ENCODE peak calls at places on chromosomes 5 and 9, in eight cellular contexts. One of them, this sample, is unnamed.

GRCh38 chr5:66958984-66959641 is 237.5 kb downstream of the CD180 start:
- DNase-seq in WERI-Rb-1: no peak
- DNase-seq in A549: no peak
- DNase-seq in GM13976: no peak
- DNase-seq in H9: peak
- DNase-seq in AG10803: peak
- DNase-seq in lower leg skin: no peak
- DNase-seq in stomach: no peak
- DNase-seq in this sample: peak

GRCh38 chr5:89351232-89351631 is 468.2 kb upstream of the MEF2C start:
- DNase-seq in WERI-Rb-1: no peak
- DNase-seq in A549: no peak
- DNase-seq in GM13976: no peak
- DNase-seq in H9: no peak
- DNase-seq in AG10803: peak
- DNase-seq in lower leg skin: no peak
- DNase-seq in stomach: no peak
- DNase-seq in this sample: no peak

GRCh38 chr9:105299190-105299854 is 54.9 kb downstream of the SLC44A1 start:
- DNase-seq in WERI-Rb-1: no peak
- DNase-seq in A549: peak
- DNase-seq in GM13976: no peak
- DNase-seq in H9: no peak
- DNase-seq in AG10803: peak
- DNase-seq in lower leg skin: peak
- DNase-seq in stomach: peak
- DNase-seq in this sample: no peak

GRCh38 chr5:6328173-6328572 is 50.2 kb downstream of the MED10 start:
- DNase-seq in WERI-Rb-1: no peak
- DNase-seq in A549: no peak
- DNase-seq in GM13976: no peak
- DNase-seq in H9: peak
- DNase-seq in AG10803: peak
- DNase-seq in lower leg skin: no peak
- DNase-seq in stomach: no peak
- DNase-seq in this sample: no peak

GRCh38 chr5:142080248-142080647 is 28.3 kb upstream of the NDFIP1 start:
- DNase-seq in WERI-Rb-1: no peak
- DNase-seq in A549: no peak
- DNase-seq in GM13976: no peak
- DNase-seq in H9: no peak
- DNase-seq in AG10803: no peak
- DNase-seq in lower leg skin: no peak
- DNase-seq in stomach: no peak
- DNase-seq in this sample: no peak

GRCh38 chr9:94148419-94148818 is 64.2 kb downstream of the PTPDC1 start:
- DNase-seq in WERI-Rb-1: no peak
- DNase-seq in A549: no peak
- DNase-seq in GM13976: no peak
- DNase-seq in H9: no peak
- DNase-seq in AG10803: no peak
- DNase-seq in lower leg skin: no peak
- DNase-seq in stomach: no peak
- DNase-seq in this sample: no peak

GRCh38 chr9:114719290-114719689 is 37.3 kb upstream of the TEX48 start:
- DNase-seq in WERI-Rb-1: no peak
- DNase-seq in A549: no peak
- DNase-seq in GM13976: no peak
- DNase-seq in H9: no peak
- DNase-seq in AG10803: no peak
- DNase-seq in lower leg skin: no peak
- DNase-seq in stomach: no peak
- DNase-seq in this sample: no peak

GRCh38 chr5:141944086-141944485 is 13.9 kb downstream of the PCDH12 start:
- DNase-seq in WERI-Rb-1: no peak
- DNase-seq in A549: no peak
- DNase-seq in GM13976: no peak
- DNase-seq in H9: no peak
- DNase-seq in AG10803: no peak
- DNase-seq in lower leg skin: no peak
- DNase-seq in stomach: no peak
- DNase-seq in this sample: no peak

GRCh38 chr5:159341914-159342313 is 11.6 kb upstream of the IL12B start:
- DNase-seq in WERI-Rb-1: no peak
- DNase-seq in A549: peak
- DNase-seq in GM13976: no peak
- DNase-seq in H9: no peak
- DNase-seq in AG10803: peak
- DNase-seq in lower leg skin: peak
- DNase-seq in stomach: no peak
- DNase-seq in this sample: no peak

GRCh38 chr5:7814816-7815215 is 36.1 kb downstream of the CFAP90 start:
- DNase-seq in WERI-Rb-1: no peak
- DNase-seq in A549: no peak
- DNase-seq in GM13976: no peak
- DNase-seq in H9: no peak
- DNase-seq in AG10803: no peak
- DNase-seq in lower leg skin: no peak
- DNase-seq in stomach: no peak
- DNase-seq in this sample: no peak

GRCh38 chr9:71514344-71514975 is 253.9 kb downstream of the CEMIP2 start:
- DNase-seq in WERI-Rb-1: no peak
- DNase-seq in A549: no peak
- DNase-seq in GM13976: no peak
- DNase-seq in H9: no peak
- DNase-seq in AG10803: no peak
- DNase-seq in lower leg skin: peak
- DNase-seq in stomach: no peak
- DNase-seq in this sample: no peak

GRCh38 chr5:1195439-1195838 is 6.0 kb upstream of the SLC6A19 start:
- DNase-seq in WERI-Rb-1: no peak
- DNase-seq in A549: no peak
- DNase-seq in GM13976: no peak
- DNase-seq in H9: no peak
- DNase-seq in AG10803: no peak
- DNase-seq in lower leg skin: no peak
- DNase-seq in stomach: no peak
- DNase-seq in this sample: no peak

GRCh38 chr5:87081511-87082372 is 185.9 kb upstream of the RASA1 start:
- DNase-seq in WERI-Rb-1: no peak
- DNase-seq in A549: no peak
- DNase-seq in GM13976: peak
- DNase-seq in H9: no peak
- DNase-seq in AG10803: no peak
- DNase-seq in lower leg skin: peak
- DNase-seq in stomach: peak
- DNase-seq in this sample: no peak

GRCh38 chr9:136665111-136665703 is 2.5 kb downstream of the EGFL7 start:
- DNase-seq in WERI-Rb-1: peak
- DNase-seq in A549: peak
- DNase-seq in GM13976: peak
- DNase-seq in H9: no peak
- DNase-seq in AG10803: no peak
- DNase-seq in lower leg skin: no peak
- DNase-seq in stomach: no peak
- DNase-seq in this sample: no peak

DNA sequence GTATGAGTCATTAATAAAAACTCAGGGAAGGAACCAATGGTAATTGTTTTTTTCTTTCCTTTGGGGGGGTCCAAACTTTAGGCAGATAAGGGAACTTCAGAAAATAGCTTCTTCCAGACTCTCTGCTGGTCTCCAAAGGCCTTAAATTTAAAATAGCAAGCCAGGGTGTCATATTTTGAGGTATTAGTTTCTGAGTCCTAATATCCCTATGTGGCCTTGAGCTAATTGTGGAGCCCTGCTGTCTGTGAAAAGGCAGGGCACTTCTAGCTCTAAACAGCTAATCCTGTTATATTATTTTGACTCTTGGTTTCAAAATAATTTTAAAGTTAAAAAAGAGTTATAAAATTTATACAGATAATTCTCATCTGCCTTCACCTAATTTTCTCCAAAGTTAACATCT is 195.7 kb upstream of the PPP1R2B start:
- DNase-seq in WERI-Rb-1: no peak
- DNase-seq in A549: no peak
- DNase-seq in GM13976: no peak
- DNase-seq in H9: no peak
- DNase-seq in AG10803: no peak
- DNase-seq in lower leg skin: no peak
- DNase-seq in stomach: no peak
- DNase-seq in this sample: no peak
- TF ChIP-seq CTCF in WERI-Rb-1: no peak
- TF ChIP-seq CTCF in A549: no peak
- TF ChIP-seq CTCF in GM13976: no peak
- TF ChIP-seq CTCF in H9: no peak
- TF ChIP-seq CTCF in AG10803: no peak
- TF ChIP-seq CTCF in lower leg skin: no peak
- TF ChIP-seq CTCF in stomach: no peak
- TF ChIP-seq CTCF in this sample: no peak

GRCh38 chr9:21638104-21638503 is 156.0 kb upstream of the IFNE start:
- DNase-seq in WERI-Rb-1: no peak
- DNase-seq in A549: no peak
- DNase-seq in GM13976: no peak
- DNase-seq in H9: peak
- DNase-seq in AG10803: no peak
- DNase-seq in lower leg skin: no peak
- DNase-seq in stomach: no peak
- DNase-seq in this sample: no peak
- TF ChIP-seq CTCF in WERI-Rb-1: no peak
- TF ChIP-seq CTCF in A549: no peak
- TF ChIP-seq CTCF in GM13976: no peak
- TF ChIP-seq CTCF in H9: no peak
- TF ChIP-seq CTCF in AG10803: no peak
- TF ChIP-seq CTCF in lower leg skin: no peak
- TF ChIP-seq CTCF in stomach: no peak
- TF ChIP-seq CTCF in this sample: no peak

GRCh38 chr9:912776-913175 is 63.7 kb upstream of the DMRT3 start:
- DNase-seq in WERI-Rb-1: no peak
- DNase-seq in A549: no peak
- DNase-seq in GM13976: no peak
- DNase-seq in H9: no peak
- DNase-seq in AG10803: no peak
- DNase-seq in lower leg skin: no peak
- DNase-seq in stomach: no peak
- DNase-seq in this sample: no peak

GRCh38 chr9:908806-909205 is 67.3 kb downstream of the DMRT1 start:
- DNase-seq in WERI-Rb-1: no peak
- DNase-seq in A549: no peak
- DNase-seq in GM13976: no peak
- DNase-seq in H9: peak
- DNase-seq in AG10803: no peak
- DNase-seq in lower leg skin: no peak
- DNase-seq in stomach: no peak
- DNase-seq in this sample: no peak

DNA sequence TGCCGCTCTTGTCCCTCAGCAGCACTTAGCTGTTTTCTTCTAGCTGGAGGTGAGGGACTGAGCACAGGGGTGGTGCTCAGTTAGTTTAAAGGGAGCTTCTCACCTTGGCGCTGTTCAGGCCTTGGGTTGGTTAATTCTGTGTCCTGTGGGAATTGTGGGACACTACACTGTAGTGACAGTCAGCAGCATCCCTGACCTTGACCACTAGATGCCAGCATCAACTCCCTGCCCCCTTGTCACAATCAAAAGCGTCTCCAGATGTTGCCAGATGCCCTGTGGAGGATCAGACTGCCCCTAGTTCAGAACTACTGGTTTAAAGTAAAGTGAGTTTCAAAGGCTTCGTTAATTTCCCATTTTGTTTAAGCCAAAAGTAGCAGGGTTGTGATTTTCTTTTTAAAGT is 65.5 kb upstream of the DMRT3 start:
- DNase-seq in WERI-Rb-1: peak
- DNase-seq in A549: no peak
- DNase-seq in GM13976: no peak
- DNase-seq in H9: peak
- DNase-seq in AG10803: no peak
- DNase-seq in lower leg skin: no peak
- DNase-seq in stomach: no peak
- DNase-seq in this sample: no peak
- TF ChIP-seq CTCF in WERI-Rb-1: peak
- TF ChIP-seq CTCF in A549: no peak
- TF ChIP-seq CTCF in GM13976: no peak
- TF ChIP-seq CTCF in H9: peak
- TF ChIP-seq CTCF in AG10803: no peak
- TF ChIP-seq CTCF in lower leg skin: no peak
- TF ChIP-seq CTCF in stomach: no peak
- TF ChIP-seq CTCF in this sample: no peak

GRCh38 chr5:149406979-149407306 is 27.9 kb upstream of the IL17B start:
- DNase-seq in WERI-Rb-1: no peak
- DNase-seq in A549: no peak
- DNase-seq in GM13976: no peak
- DNase-seq in H9: no peak
- DNase-seq in AG10803: no peak
- DNase-seq in lower leg skin: no peak
- DNase-seq in stomach: no peak
- DNase-seq in this sample: no peak

GRCh38 chr5:149407331-149408251 is 28.5 kb upstream of the IL17B start:
- DNase-seq in WERI-Rb-1: no peak
- DNase-seq in A549: no peak
- DNase-seq in GM13976: no peak
- DNase-seq in H9: no peak
- DNase-seq in AG10803: peak
- DNase-seq in lower leg skin: no peak
- DNase-seq in stomach: no peak
- DNase-seq in this sample: no peak

GRCh38 chr5:149404746-149405549 is 25.9 kb upstream of the IL17B start:
- DNase-seq in WERI-Rb-1: peak
- DNase-seq in A549: peak
- DNase-seq in GM13976: no peak
- DNase-seq in H9: no peak
- DNase-seq in AG10803: peak
- DNase-seq in lower leg skin: no peak
- DNase-seq in stomach: no peak
- DNase-seq in this sample: no peak

GRCh38 chr5:149405550-149406202 is 26.6 kb upstream of the IL17B start:
- DNase-seq in WERI-Rb-1: no peak
- DNase-seq in A549: no peak
- DNase-seq in GM13976: no peak
- DNase-seq in H9: no peak
- DNase-seq in AG10803: peak
- DNase-seq in lower leg skin: no peak
- DNase-seq in stomach: no peak
- DNase-seq in this sample: no peak

DNA sequence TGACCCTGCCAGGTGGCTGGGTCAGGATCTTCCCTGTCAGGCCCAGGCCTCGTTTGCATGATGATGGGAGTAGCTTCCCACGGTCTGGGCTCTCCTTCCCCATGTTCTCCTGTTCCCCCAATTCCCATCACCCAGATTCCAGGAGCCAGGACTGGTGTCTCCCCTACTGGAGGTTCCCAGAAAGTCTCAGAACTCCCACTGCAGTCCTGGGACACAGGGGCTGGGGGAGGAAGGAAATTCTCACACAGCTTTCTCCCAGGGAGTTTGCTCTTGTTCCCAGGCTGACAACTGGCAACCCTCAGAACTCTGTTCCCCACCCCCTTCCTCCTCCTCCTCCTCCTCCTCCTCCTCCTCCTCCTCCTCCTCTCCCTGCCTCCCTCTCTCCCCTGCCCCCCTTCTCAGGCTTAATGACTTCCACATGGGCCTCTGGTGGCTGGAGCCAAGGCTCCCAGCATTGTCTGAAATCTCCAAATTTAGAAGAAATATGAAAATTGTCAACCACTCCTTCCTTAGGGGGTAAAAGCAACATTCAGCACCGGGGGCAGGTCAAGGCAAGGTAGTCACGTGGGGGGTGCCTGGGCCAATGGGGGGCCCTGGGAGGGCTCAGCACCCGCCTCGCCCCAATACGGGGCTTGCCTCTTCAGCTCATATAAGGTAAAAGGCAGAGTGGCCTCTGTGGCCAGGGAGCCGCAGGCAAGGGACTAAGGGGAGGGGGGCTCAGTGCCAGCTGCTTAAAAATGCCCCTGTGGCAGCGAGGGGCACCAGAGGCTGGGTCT is 27.3 kb upstream of the IL17B start:
- DNase-seq in WERI-Rb-1: no peak
- DNase-seq in A549: no peak
- DNase-seq in GM13976: no peak
- DNase-seq in H9: peak
- DNase-seq in AG10803: peak
- DNase-seq in lower leg skin: no peak
- DNase-seq in stomach: no peak
- DNase-seq in this sample: no peak
- TF ChIP-seq CTCF in WERI-Rb-1: no peak
- TF ChIP-seq CTCF in A549: no peak
- TF ChIP-seq CTCF in GM13976: no peak
- TF ChIP-seq CTCF in H9: peak
- TF ChIP-seq CTCF in AG10803: peak
- TF ChIP-seq CTCF in lower leg skin: no peak
- TF ChIP-seq CTCF in stomach: no peak
- TF ChIP-seq CTCF in this sample: no peak